ENCODE peak calls at places on chromosomes 4 and X, in six cellular contexts. I, U, G, P, C and A are unnamed samples.

GRCh38 chr4:177489847-177490246 is 47.6 kb upstream of the AGA start:
- DNase-seq in I (no peak), U (no peak), G (peak; percentile 54), P (no peak), C (no peak), A (no peak)

GRCh38 chr4:149914521-149915115 is 99.0 kb upstream of the IQCM start:
- DNase-seq in I (no peak), U (peak; percentile 76), G (peak; percentile 22), P (peak; percentile 21), C (no peak), A (no peak)

GRCh38 chr4:55075823-55076418 is 49.5 kb downstream of the KDR start:
- DNase-seq in I (no peak), U (no peak), G (no peak), P (no peak), C (no peak), A (no peak)

GRCh38 chr4:145788765-145789164 is 108.8 kb downstream of the C4orf51 start:
- DNase-seq in I (no peak), U (no peak), G (no peak), P (no peak), C (no peak), A (no peak)

GRCh38 chr4:7193040-7193958 is 961 bp downstream of the SORCS2 start:
- DNase-seq in I (no peak), U (no peak), G (no peak), P (no peak), C (no peak), A (no peak)

GRCh38 chr4:145090370-145090769 is 7.6 kb downstream of the ANAPC10 start:
- DNase-seq in I (no peak), U (no peak), G (no peak), P (no peak), C (no peak), A (no peak)

GRCh38 chrX:132648870-132649269 is 160.0 kb upstream of the MBNL3 start:
- DNase-seq in I (no peak), U (no peak), G (no peak), P (no peak), C (no peak), A (no peak)

GRCh38 chrX:4263005-4263404 is 549.6 kb upstream of the PRKX start:
- DNase-seq in I (no peak), U (no peak), G (peak; percentile 10), P (no peak), C (no peak), A (no peak)

GRCh38 chr4:75992462-75992861 is 1.7 kb upstream of the SDAD1 start:
- DNase-seq in I (no peak), U (no peak), G (no peak), P (no peak), C (no peak), A (no peak)

GRCh38 chrX:101417981-101418841 is 10.2 kb downstream of the HNRNPH2 start:
- DNase-seq in I (no peak), U (peak; percentile 65), G (peak; percentile 37), P (no peak), C (no peak), A (peak; percentile 20)

GRCh38 chr4:2812600-2812932 is 19.7 kb downstream of the SH3BP2 start:
- DNase-seq in I (no peak), U (no peak), G (no peak), P (no peak), C (no peak), A (no peak)

GRCh38 chr4:175776217-175776616 is 35.8 kb downstream of the GPM6A start:
- DNase-seq in I (no peak), U (no peak), G (no peak), P (no peak), C (no peak), A (no peak)

GRCh38 chr4:28357985-28358384 is 1497.3 kb downstream of the STIM2 start:
- DNase-seq in I (no peak), U (no peak), G (peak; percentile 11), P (no peak), C (no peak), A (no peak)